ENCODE peak calls at places on chromosomes 7 and 10, in seven cellular contexts. J is fibroblast of mammary gland, V is uterus, M is choroid plexus epithelial cell, T is left lung, G is thoracic aorta, L is dorsolateral prefrontal cortex. S is an unnamed sample.

GRCh38 chr7:18257711-18258110 is 230.1 kb upstream of the PRPS1L1 start:
- DNase-seq in L (no peak), M (peak; percentile 60), V (no peak), J (peak; percentile 16), T (no peak), G (no peak), S (peak; percentile 21)

GRCh38 chr7:2006921-2007381 is 225.8 kb downstream of the MAD1L1 start:
- DNase-seq in V (peak; percentile 9), L (peak; percentile 17), T (peak; percentile 74), M (no peak), G (no peak), J (no peak), S (no peak)

GRCh38 chr7:128792471-128793183 is 859 bp downstream of the CCDC136 start:
- DNase-seq in G (no peak), V (no peak), J (no peak), M (no peak), L (no peak), T (no peak), S (no peak)

GRCh38 chr7:38703093-38703492 is 71.9 kb upstream of the AMPH start:
- DNase-seq in L (no peak), M (no peak), J (no peak), G (no peak), V (no peak), T (no peak), S (no peak)

GRCh38 chr10:124589491-124590006 is 127.9 kb downstream of the LHPP start:
- DNase-seq in G (no peak), M (no peak), T (peak; percentile 77), V (no peak), L (peak; percentile 66), J (no peak), S (peak; percentile 12)

GRCh38 chr10:125005312-125006187 is 63.6 kb downstream of the ZRANB1 start:
- DNase-seq in L (peak; percentile 20), G (no peak), T (peak; percentile 69), V (peak; percentile 11), M (no peak), J (no peak), S (no peak)

GRCh38 chr7:66224171-66224773 is 19.1 kb downstream of the TPST1 start:
- DNase-seq in J (no peak), T (no peak), L (no peak), M (no peak), V (no peak), G (no peak), S (no peak)

GRCh38 chr10:121240556-121240955 is 357.7 kb downstream of the FGFR2 start:
- DNase-seq in V (no peak), G (no peak), J (no peak), L (no peak), T (no peak), M (no peak), S (no peak)

GRCh38 chr7:158869876-158870275 is 13.5 kb downstream of the DYNC2I1 start:
- DNase-seq in G (no peak), J (no peak), T (no peak), L (no peak), M (no peak), V (no peak), S (no peak)

GRCh38 chr7:104967595-104967994 is 46.4 kb upstream of the KMT2E start:
- DNase-seq in T (no peak), V (no peak), G (no peak), L (no peak), M (no peak), J (peak; percentile 56), S (peak; percentile 77)

GRCh38 chr7:4665661-4666060 is 16.4 kb upstream of the FOXK1 start:
- DNase-seq in J (peak; percentile 92), V (no peak), M (peak; percentile 96), L (no peak), T (no peak), G (no peak), S (peak; percentile 98)

GRCh38 chr7:32108651-32109050 is 38.4 kb upstream of the PDE1C start:
- DNase-seq in J (no peak), V (no peak), G (no peak), L (no peak), M (no peak), T (no peak), S (no peak)

GRCh38 chr7:78299088-78299487 is 500.5 kb downstream of the PHTF2 start:
- DNase-seq in L (no peak), T (no peak), M (no peak), J (no peak), V (no peak), G (no peak), S (peak; percentile 23)

DNA sequence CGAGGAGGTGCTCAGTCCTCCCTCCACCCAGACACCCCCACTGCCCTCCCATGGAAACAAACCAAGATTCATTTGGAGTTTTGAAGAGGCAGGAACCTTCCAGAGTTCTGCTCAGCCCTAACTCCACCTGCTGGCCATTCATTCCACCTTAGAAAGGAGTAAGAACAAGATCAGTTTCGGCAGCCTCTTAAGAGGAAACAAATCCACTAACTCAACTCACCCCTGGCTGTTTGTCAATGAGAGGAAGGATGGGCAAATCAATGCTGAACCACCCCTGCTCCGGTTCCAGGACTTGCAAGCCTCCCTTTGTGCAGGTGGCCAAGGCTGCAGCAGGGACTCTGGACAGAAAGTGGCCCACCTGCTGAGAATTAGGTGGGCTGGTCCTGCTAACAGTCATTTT is 26.2 kb downstream of the CCDC3 start:
- DNase-seq in J (no peak), G (no peak), M (peak; percentile 57), V (no peak), T (no peak), L (no peak), S (no peak)
- TF ChIP-seq CTCF in J (no peak), G (peak; percentile 19), M (peak; percentile 67), V (no peak), T (no peak), L (no peak), S (no peak)

GRCh38 chr7:23938230-23938629 is 228.2 kb downstream of the STK31 start:
- DNase-seq in V (no peak), M (no peak), G (no peak), L (no peak), T (no peak), J (no peak), S (no peak)

GRCh38 chr7:23941551-23941950 is 231.5 kb downstream of the STK31 start:
- DNase-seq in J (no peak), T (no peak), V (no peak), G (no peak), M (no peak), L (no peak), S (no peak)

GRCh38 chr7:23944131-23944530 is 234.1 kb downstream of the STK31 start:
- DNase-seq in V (no peak), M (no peak), J (no peak), L (no peak), G (no peak), T (no peak), S (no peak)

GRCh38 chr7:23942032-23942431 is 232.0 kb downstream of the STK31 start:
- DNase-seq in J (no peak), G (no peak), L (no peak), V (no peak), T (no peak), M (no peak), S (no peak)

DNA sequence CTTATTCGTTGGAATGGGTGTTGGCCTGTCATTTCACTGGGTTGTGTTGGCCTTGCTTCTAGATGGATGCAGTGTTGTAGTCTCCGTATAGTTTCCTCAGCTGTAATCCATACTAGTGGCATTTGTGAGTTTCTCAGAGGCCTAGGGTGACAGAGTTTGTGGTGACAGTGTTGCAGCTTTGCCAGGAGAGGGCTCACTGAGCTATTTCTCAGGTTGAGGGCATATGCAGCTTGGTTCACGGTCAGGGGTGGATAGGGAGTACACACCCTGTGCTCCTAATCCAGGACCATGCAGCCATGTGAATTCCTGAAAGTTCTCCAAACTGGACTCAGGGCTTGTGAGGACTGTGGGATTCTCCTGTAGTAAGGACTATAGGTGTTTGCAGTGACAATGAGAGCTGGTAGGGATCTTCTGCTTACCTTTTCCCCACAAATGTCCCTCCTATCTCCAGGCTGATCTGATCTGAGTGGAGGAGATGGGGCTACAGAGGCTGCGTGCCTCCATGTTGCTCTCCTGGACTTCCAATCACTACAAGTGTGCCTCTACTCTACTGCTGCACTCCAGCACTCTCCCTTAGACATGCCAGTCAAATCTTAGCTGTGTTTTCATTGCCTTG is 229.0 kb downstream of the STK31 start:
- DNase-seq in G (no peak), L (no peak), V (no peak), M (peak; percentile 59), J (peak; percentile 1), T (no peak), S (peak; percentile 43)
- TF ChIP-seq CTCF in G (no peak), L (no peak), V (no peak), M (peak; percentile 78), J (peak; percentile 16), T (no peak), S (peak; percentile 65)

GRCh38 chr10:80075781-80076180 is 2.7 kb upstream of the TMEM254 start:
- DNase-seq in J (peak; percentile 69), T (no peak), V (no peak), L (no peak), G (no peak), M (peak; percentile 4), S (peak; percentile 8)

GRCh38 chr10:80068270-80068669 is 10.2 kb upstream of the TMEM254 start:
- DNase-seq in L (no peak), G (no peak), M (no peak), T (no peak), J (no peak), V (no peak), S (no peak)

GRCh38 chr10:80066809-80067208 is 11.7 kb upstream of the TMEM254 start:
- DNase-seq in G (no peak), T (no peak), L (no peak), V (no peak), M (no peak), J (no peak), S (no peak)

GRCh38 chr10:80072584-80072983 is 5.9 kb upstream of the TMEM254 start:
- DNase-seq in J (no peak), T (no peak), L (no peak), V (no peak), G (no peak), M (no peak), S (no peak)

DNA sequence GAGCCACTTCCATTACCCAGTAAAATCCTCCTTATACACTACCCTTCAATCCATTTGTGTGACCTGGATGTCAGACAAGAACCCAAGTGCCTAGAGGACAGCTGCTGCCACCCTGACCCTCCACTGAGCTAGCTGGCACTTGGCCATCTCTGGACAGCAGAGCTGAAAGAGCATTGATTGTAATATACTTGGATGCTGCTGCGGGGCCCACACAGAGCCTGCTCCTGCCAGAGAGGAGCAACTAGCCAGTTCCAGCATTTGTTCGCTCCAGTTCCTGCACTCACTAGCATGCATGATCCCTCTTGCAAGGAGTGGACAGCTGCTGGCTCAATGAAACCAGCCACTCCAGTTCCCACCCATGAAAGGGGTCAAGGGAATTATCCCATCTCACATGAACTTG is 8.4 kb upstream of the TMEM254 start:
- DNase-seq in T (no peak), V (no peak), L (peak; percentile 62), G (no peak), M (no peak), J (no peak), S (no peak)
- TF ChIP-seq CTCF in T (no peak), V (no peak), L (no peak), G (no peak), M (no peak), J (no peak), S (no peak)

DNA sequence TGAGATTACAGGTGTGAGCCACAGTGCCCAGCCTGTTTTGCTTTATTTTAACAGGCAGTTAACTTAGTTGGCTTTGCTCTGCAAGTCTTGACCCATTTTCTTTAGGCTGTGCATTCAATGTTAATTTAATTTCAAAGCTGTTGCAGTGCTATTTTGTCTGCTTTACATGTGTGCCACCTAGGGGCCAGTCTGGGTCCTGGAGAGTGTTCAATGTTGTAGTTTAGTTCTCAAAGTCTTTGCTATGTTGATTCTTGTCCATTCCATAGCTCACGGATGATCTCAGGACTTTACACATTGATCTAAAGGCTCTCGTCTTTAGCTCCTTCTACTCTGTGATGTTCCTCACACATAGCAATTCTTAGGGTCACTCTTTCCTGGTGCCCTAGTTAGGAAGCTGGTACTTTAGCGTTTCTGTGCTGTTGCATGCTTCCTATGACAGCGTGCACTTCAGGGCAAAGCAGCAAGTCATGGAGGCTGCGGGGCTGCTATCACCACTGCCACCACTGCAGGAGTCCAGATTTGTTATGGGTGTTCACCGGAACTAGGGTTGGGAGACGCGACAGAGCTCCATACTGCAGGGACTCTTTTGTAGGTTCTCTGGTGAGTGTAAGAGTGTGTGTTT is 16.4 kb upstream of the ABCA13 start:
- DNase-seq in M (peak; percentile 80), T (no peak), L (no peak), G (no peak), J (peak; percentile 50), V (no peak), S (peak; percentile 62)
- TF ChIP-seq CTCF in M (peak; percentile 88), T (peak; percentile 40), L (no peak), G (no peak), J (peak; percentile 76), V (no peak), S (peak; percentile 92)

S was measured in AG10803.